ENCODE peak calls at places on chromosomes 4 and X, in ten cellular contexts. Q is A673, N is suprapubic skin, E is thyroid gland, V is heart right ventricle, K is GM23338, B is lower lobe of right lung, L is psoas muscle, J is cardiac muscle cell, H is fibroblast of lung. P is an unnamed sample. For H3K4me1, the result is how much of the 10 kb centered on the place peaks cover.

GRCh38 chr4:6938237-6938636 is 28.6 kb downstream of the TBC1D14 start:
- DNase-seq in Q (peak), N (no peak), E (no peak), V (peak), K (no peak), B (peak), L (no peak), J (no peak), H (no peak), P (peak)

GRCh38 chr4:74638689-74639088 is 155.6 kb downstream of the BTC start:
- DNase-seq in Q (no peak), N (no peak), E (no peak), V (no peak), K (no peak), B (no peak), L (no peak), J (no peak), H (no peak), P (no peak)

GRCh38 chr4:110589297-110589696 is 33.6 kb downstream of the PITX2 start:
- DNase-seq in Q (no peak), N (no peak), E (no peak), V (no peak), K (no peak), B (no peak), L (no peak), J (no peak), H (no peak), P (no peak)

GRCh38 chr4:122309988-122310626 is 68.7 kb upstream of the ADAD1 start:
- DNase-seq in Q (peak), N (no peak), E (no peak), V (no peak), K (peak), B (no peak), L (no peak), J (no peak), H (peak), P (no peak)

GRCh38 chr4:86306816-86307215 is 53.0 kb downstream of the MAPK10 start:
- DNase-seq in Q (peak), N (no peak), E (no peak), V (no peak), K (no peak), B (no peak), L (no peak), J (no peak), H (peak), P (no peak)

GRCh38 chr4:178026999-178027398 is 584.8 kb upstream of the AGA start:
- DNase-seq in Q (no peak), N (no peak), E (no peak), V (no peak), K (no peak), B (no peak), L (no peak), J (peak), H (no peak), P (no peak)

GRCh38 chrX:115949900-115950822 is 220.4 kb upstream of the AGTR2 start:
- DNase-seq in Q (peak), N (no peak), E (no peak), V (no peak), K (peak), B (no peak), L (no peak), J (no peak), H (no peak), P (no peak)

GRCh38 chrX:66110112-66110511 is 53.9 kb upstream of the HEPH start:
- DNase-seq in Q (peak), N (no peak), E (no peak), V (no peak), K (peak), B (no peak), L (no peak), J (peak), H (no peak), P (no peak)

GRCh38 chr4:110310795-110311194 is 112.4 kb upstream of the ELOVL6 start:
- DNase-seq in Q (no peak), N (no peak), E (no peak), V (no peak), K (no peak), B (no peak), L (no peak), J (no peak), H (no peak), P (no peak)

GRCh38 chr4:154492288-154492687 is 689 bp upstream of the DCHS2 start:
- DNase-seq in Q (no peak), N (no peak), E (no peak), V (no peak), K (peak), B (no peak), L (no peak), J (no peak), H (no peak), P (no peak)

GRCh38 chrX:10040961-10041360 is 73.8 kb downstream of the CLDN34 start:
- DNase-seq in Q (no peak), N (no peak), E (no peak), V (no peak), K (no peak), B (no peak), L (no peak), J (no peak), H (no peak), P (no peak)

GRCh38 chrX:10039821-10040793 is 72.9 kb downstream of the CLDN34 start:
- DNase-seq in Q (no peak), N (no peak), E (no peak), V (no peak), K (no peak), B (no peak), L (no peak), J (no peak), H (no peak), P (no peak)

GRCh38 chrX:10041383-10041782 is 74.2 kb downstream of the CLDN34 start:
- DNase-seq in Q (peak), N (no peak), E (no peak), V (no peak), K (peak), B (no peak), L (no peak), J (no peak), H (peak), P (no peak)

GRCh38 chrX:10043386-10043785 is 76.2 kb downstream of the CLDN34 start:
- DNase-seq in Q (no peak), N (no peak), E (no peak), V (no peak), K (no peak), B (no peak), L (no peak), J (no peak), H (no peak), P (no peak)

DNA sequence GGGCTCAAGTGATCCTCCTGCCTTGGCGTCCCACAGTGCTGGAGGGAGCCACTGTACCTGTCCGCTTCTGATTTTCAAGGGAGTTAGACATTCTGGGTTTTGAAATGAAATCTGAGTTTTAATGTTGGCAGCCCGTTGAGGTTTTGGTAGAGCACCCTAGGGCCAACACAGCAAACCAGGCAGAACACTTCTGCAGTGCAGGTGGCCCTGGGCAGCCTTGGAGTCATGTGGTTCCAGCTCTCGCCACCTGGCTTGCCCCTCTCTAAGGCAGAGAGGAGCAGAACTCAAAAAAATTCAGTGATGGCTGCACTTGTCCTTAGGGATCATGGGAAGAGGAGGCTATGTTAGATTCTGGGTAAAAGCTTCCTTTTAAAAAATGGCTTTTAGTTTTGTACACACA is 74.9 kb downstream of the CLDN34 start:
- DNase-seq in Q (no peak), N (no peak), E (no peak), V (no peak), K (no peak), B (no peak), L (no peak), J (no peak), H (no peak), P (no peak)
- H3K27ac ChIP-seq in Q (no peak), N (no peak), E (no peak), V (no peak), K (peak), B (no peak), L (no peak), J (no peak), H (no peak), P (no peak)

GRCh38 chr4:40837094-40837870 is 87.5 kb downstream of the NSUN7 start:
- DNase-seq in Q (no peak), N (no peak), E (no peak), V (peak), K (no peak), B (no peak), L (no peak), J (no peak), H (no peak), P (no peak)
- TF ChIP-seq CTCF in Q (no peak), N (no peak), E (no peak), V (no peak), K (no peak), B (no peak), L (no peak), J (no peak), H (no peak), P (no peak)

DNA sequence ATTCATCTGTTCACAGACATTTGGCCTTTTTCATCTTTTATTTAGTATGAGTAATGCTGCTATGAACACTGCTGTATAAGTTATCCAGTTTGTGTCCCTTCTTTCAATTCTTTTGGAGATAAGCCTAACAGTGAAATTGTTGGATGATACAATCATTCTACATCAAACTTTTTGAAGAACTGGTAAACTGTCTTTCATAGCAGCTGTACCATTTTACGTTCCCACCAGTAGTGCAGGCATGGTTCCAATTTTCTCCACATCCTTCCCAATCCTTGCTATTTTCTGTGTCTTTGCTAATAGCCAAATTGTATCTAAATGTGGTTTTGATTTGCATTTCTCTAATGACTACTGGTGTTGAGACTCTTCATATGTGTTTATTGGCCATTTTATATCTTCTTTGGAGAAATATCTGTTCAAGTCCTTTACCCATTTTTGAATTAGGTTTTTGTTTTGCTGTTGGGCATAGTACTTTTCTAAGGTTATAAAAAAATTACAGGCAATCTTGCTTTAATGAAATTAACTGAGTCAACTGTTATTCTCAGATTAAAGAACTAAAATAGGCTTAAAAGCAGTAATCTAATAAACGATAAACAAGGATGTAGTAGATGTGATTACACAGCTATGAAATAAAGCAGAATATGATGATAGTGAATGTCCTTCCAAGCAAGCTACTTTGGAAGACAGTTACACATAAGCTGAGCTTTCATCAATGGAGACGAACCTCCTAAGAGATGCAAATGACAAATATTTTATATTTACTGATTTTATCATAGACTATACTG is 57.2 kb downstream of the FBXW7 start:
- DNase-seq in Q (no peak), N (no peak), E (no peak), V (no peak), K (no peak), B (no peak), L (no peak), J (no peak), H (peak), P (no peak)
- H3K4me1 ChIP-seq in Q (under half), N (under half), E (under half), V (under half), K (under half), B (under half), L (under half), J (under half), H (under half), P (under half)

GRCh38 chrX:12249997-12250396 is 111.7 kb downstream of the FRMPD4 start:
- DNase-seq in Q (no peak), N (no peak), E (no peak), V (no peak), K (no peak), B (no peak), L (no peak), J (no peak), H (peak), P (no peak)

GRCh38 chrX:12240491-12240890 is 102.2 kb downstream of the FRMPD4 start:
- DNase-seq in Q (no peak), N (no peak), E (no peak), V (no peak), K (no peak), B (no peak), L (no peak), J (no peak), H (no peak), P (no peak)

GRCh38 chrX:12241026-12241425 is 102.8 kb downstream of the FRMPD4 start:
- DNase-seq in Q (no peak), N (no peak), E (no peak), V (no peak), K (no peak), B (no peak), L (no peak), J (no peak), H (peak), P (no peak)

DNA sequence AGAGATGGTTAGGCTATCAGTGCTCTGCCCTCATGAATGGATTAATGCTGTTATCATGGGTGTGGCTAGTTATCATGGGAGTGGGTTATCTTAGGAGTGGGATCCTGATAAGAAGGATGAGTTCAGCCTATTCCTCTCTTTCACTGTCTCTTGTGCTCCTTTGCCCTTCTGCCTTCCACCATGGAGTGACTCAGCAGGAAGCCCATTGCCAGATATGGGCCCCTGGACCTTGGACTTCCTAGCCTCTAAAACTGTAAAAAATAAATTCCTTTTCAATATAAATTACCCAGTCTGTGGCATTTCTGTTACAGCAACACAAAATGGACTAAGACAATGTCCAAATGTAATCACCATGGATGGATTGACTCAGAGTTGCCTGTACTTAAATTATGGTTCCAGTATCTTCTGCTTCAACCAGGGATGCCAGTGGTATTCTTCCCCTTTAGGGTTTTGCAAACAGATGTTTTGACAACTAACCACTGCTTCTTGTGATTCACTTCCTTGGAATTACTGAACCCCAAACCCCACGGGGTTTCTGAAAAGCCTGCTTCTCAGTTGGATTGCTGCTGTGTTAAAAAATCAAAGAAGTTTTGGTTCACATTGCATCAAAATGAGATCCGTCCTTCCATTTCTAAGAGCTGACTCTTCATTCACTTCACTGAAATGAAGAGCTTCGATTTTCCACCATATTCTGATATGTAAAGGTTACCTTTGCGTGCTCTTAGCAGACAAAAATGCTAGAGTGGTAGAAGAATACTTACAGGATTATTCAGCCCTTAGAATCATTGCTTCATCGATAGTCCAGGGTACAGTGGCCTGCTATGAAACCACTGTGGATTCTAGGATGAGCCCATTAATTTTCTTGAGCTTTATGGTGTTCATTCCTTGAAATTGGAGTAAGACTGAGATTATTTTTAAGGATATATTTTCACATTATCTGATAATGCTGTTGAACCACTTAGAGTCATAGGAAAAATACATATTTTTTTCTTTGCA is 107.7 kb downstream of the FRMPD4 start:
- DNase-seq in Q (no peak), N (no peak), E (no peak), V (no peak), K (no peak), B (no peak), L (no peak), J (no peak), H (peak), P (no peak)
- H3K27ac ChIP-seq in Q (no peak), N (no peak), E (no peak), V (no peak), K (no peak), B (no peak), L (no peak), J (no peak), H (no peak), P (no peak)

GRCh38 chr4:119039779-119040178 is 95.9 kb upstream of the MYOZ2 start:
- DNase-seq in Q (no peak), N (no peak), E (no peak), V (no peak), K (peak), B (no peak), L (no peak), J (no peak), H (no peak), P (no peak)
- TF ChIP-seq CTCF in Q (peak), N (no peak), E (no peak), V (no peak), K (peak), B (no peak), L (peak), J (no peak), H (no peak), P (no peak)

DNA sequence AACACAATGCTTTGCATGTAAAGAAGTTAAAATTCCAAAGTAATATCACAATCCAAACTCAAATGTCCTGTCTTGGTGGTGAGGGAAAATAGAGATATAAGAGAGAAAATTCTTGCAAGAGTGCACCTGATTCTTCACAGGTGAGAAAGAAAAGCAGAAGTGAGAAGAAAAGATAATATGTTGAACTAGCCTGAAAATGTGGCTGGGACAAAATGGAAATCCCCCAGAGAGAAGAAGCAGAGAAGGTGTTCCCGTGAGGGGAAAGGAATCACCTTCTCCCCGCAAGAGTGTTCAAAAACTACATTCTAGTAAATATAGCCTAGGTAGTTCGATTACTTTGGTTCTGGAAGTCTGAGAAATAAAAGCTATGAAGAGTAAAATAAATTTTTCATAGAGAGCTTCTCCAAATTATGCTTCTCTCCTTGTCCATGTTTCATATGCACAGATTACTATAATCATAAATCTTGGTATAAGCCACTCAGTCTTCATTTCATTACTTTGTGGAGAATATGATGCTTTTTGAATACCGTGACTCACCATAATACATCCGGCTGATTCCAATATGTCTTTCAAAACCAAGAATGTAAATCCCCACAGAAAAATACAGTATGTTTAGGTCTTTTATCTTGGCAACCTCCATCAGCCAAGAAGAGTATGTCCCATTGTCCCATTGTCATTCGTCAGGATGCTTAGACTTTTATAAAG is 63.1 kb downstream of the COX18 start:
- DNase-seq in Q (no peak), N (no peak), E (no peak), V (no peak), K (no peak), B (no peak), L (no peak), J (no peak), H (no peak), P (no peak)
- H3K4me1 ChIP-seq in Q (under half), N (under half), E (under half), V (under half), K (under half), B (under half), L (under half), J (under half), H (under half), P (under half)

GRCh38 chr4:38011484-38012162 is 51.4 kb downstream of the PTTG2 start:
- DNase-seq in Q (no peak), N (no peak), E (no peak), V (no peak), K (no peak), B (no peak), L (no peak), J (no peak), H (no peak), P (no peak)

GRCh38 chr4:38013461-38014366 is 53.5 kb downstream of the PTTG2 start:
- DNase-seq in Q (peak), N (no peak), E (peak), V (peak), K (no peak), B (no peak), L (peak), J (no peak), H (peak), P (no peak)

GRCh38 chr4:38016698-38017097 is 56.5 kb downstream of the PTTG2 start:
- DNase-seq in Q (no peak), N (no peak), E (no peak), V (no peak), K (no peak), B (no peak), L (no peak), J (no peak), H (no peak), P (no peak)

GRCh38 chr4:38015886-38016515 is 55.8 kb downstream of the PTTG2 start:
- DNase-seq in Q (peak), N (no peak), E (no peak), V (no peak), K (no peak), B (no peak), L (no peak), J (no peak), H (peak), P (no peak)

DNA sequence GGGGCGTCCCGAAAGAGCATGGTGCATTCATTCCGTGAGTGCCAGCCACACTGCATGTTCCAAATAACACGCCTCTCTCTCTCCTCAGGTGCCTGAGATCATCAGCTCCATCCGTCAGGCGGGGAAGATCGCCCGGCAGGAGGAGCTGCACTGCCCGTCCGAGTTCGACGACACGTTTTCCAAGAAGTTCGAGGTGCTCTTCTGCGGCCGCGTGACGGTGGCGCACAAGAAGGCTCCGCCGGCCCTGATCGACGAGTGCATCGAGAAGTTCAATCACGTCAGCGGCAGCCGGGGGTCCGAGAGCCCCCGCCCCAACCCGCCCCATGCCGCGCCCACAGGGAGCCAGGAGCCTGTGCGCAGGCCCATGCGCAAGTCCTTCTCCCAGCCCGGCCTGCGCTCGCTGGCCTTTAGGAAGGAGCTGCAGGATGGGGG is 54.2 kb downstream of the PTTG2 start:
- DNase-seq in Q (no peak), N (no peak), E (peak), V (no peak), K (no peak), B (no peak), L (no peak), J (no peak), H (no peak), P (no peak)
- H3K27ac ChIP-seq in Q (no peak), N (no peak), E (no peak), V (no peak), K (peak), B (no peak), L (no peak), J (no peak), H (no peak), P (no peak)

P was measured in left lung.